ENCODE peak calls at places on chromosomes 11 and 22, in seven cellular contexts. One of them, this sample, is unnamed.

GRCh38 chr11:96013459-96014213 is 89.7 kb upstream of the MTMR2 start:
- DNase-seq in H1: no peak
- DNase-seq in OCI-LY7: peak
- DNase-seq in fibroblast of lung: no peak
- DNase-seq in SK-N-SH: no peak
- DNase-seq in keratinocyte: no peak
- DNase-seq in mammary epithelial cell: no peak
- DNase-seq in this sample: no peak

GRCh38 chr11:66012371-66012945 is 650 bp downstream of the CST6 start:
- DNase-seq in H1: no peak
- DNase-seq in fibroblast of lung: no peak
- DNase-seq in mammary epithelial cell: no peak
- DNase-seq in OCI-LY7: no peak
- DNase-seq in SK-N-SH: no peak
- DNase-seq in keratinocyte: no peak
- DNase-seq in this sample: peak

GRCh38 chr22:45242778-45243191 is 2.1 kb upstream of the KIAA0930 start:
- DNase-seq in OCI-LY7: no peak
- DNase-seq in H1: no peak
- DNase-seq in fibroblast of lung: no peak
- DNase-seq in SK-N-SH: no peak
- DNase-seq in mammary epithelial cell: no peak
- DNase-seq in keratinocyte: no peak
- DNase-seq in this sample: no peak

GRCh38 chr22:22141031-22141430 is 103.6 kb upstream of the VPREB1 start:
- DNase-seq in OCI-LY7: no peak
- DNase-seq in mammary epithelial cell: no peak
- DNase-seq in H1: no peak
- DNase-seq in keratinocyte: no peak
- DNase-seq in fibroblast of lung: no peak
- DNase-seq in SK-N-SH: no peak
- DNase-seq in this sample: no peak

GRCh38 chr11:44556735-44557409 is 8.6 kb upstream of the CD82 start:
- DNase-seq in mammary epithelial cell: no peak
- DNase-seq in fibroblast of lung: peak
- DNase-seq in H1: no peak
- DNase-seq in OCI-LY7: peak
- DNase-seq in SK-N-SH: no peak
- DNase-seq in keratinocyte: no peak
- DNase-seq in this sample: peak

GRCh38 chr22:22995166-22995565 is 75.2 kb upstream of the GNAZ start:
- DNase-seq in keratinocyte: no peak
- DNase-seq in SK-N-SH: peak
- DNase-seq in H1: no peak
- DNase-seq in OCI-LY7: peak
- DNase-seq in fibroblast of lung: no peak
- DNase-seq in mammary epithelial cell: no peak
- DNase-seq in this sample: no peak

GRCh38 chr11:2944530-2944929 is 15.3 kb upstream of the PHLDA2 start:
- DNase-seq in SK-N-SH: no peak
- DNase-seq in mammary epithelial cell: no peak
- DNase-seq in H1: no peak
- DNase-seq in fibroblast of lung: peak
- DNase-seq in keratinocyte: no peak
- DNase-seq in OCI-LY7: no peak
- DNase-seq in this sample: no peak

GRCh38 chr11:14411818-14412217 is 52.8 kb upstream of the RRAS2 start:
- DNase-seq in keratinocyte: no peak
- DNase-seq in SK-N-SH: no peak
- DNase-seq in H1: no peak
- DNase-seq in OCI-LY7: no peak
- DNase-seq in fibroblast of lung: peak
- DNase-seq in mammary epithelial cell: peak
- DNase-seq in this sample: peak

GRCh38 chr11:96273507-96273906 is 69.5 kb downstream of the MAML2 start:
- DNase-seq in keratinocyte: no peak
- DNase-seq in fibroblast of lung: no peak
- DNase-seq in H1: no peak
- DNase-seq in SK-N-SH: no peak
- DNase-seq in mammary epithelial cell: no peak
- DNase-seq in OCI-LY7: no peak
- DNase-seq in this sample: no peak

GRCh38 chr11:3123316-3123715 is 41.8 kb downstream of the OSBPL5 start:
- DNase-seq in mammary epithelial cell: no peak
- DNase-seq in H1: no peak
- DNase-seq in SK-N-SH: peak
- DNase-seq in OCI-LY7: no peak
- DNase-seq in fibroblast of lung: peak
- DNase-seq in keratinocyte: no peak
- DNase-seq in this sample: no peak

GRCh38 chr11:128565881-128566280 is 21.5 kb downstream of the ETS1 start:
- DNase-seq in fibroblast of lung: no peak
- DNase-seq in keratinocyte: no peak
- DNase-seq in mammary epithelial cell: no peak
- DNase-seq in SK-N-SH: no peak
- DNase-seq in H1: no peak
- DNase-seq in OCI-LY7: no peak
- DNase-seq in this sample: no peak

GRCh38 chr22:37214431-37215025 is 2.3 kb upstream of the SSTR3 start:
- DNase-seq in fibroblast of lung: no peak
- DNase-seq in SK-N-SH: no peak
- DNase-seq in H1: no peak
- DNase-seq in OCI-LY7: no peak
- DNase-seq in mammary epithelial cell: no peak
- DNase-seq in keratinocyte: no peak
- DNase-seq in this sample: no peak

GRCh38 chr11:94279996-94280395 is 24.4 kb upstream of the IZUMO1R start:
- DNase-seq in OCI-LY7: no peak
- DNase-seq in keratinocyte: no peak
- DNase-seq in mammary epithelial cell: no peak
- DNase-seq in H1: no peak
- DNase-seq in fibroblast of lung: no peak
- DNase-seq in SK-N-SH: no peak
- DNase-seq in this sample: no peak
- H2AFZ ChIP-seq in OCI-LY7: no peak
- H2AFZ ChIP-seq in keratinocyte: no peak
- H2AFZ ChIP-seq in mammary epithelial cell: no peak
- H2AFZ ChIP-seq in H1: no peak
- H2AFZ ChIP-seq in fibroblast of lung: no peak
- H2AFZ ChIP-seq in SK-N-SH: no peak
- H2AFZ ChIP-seq in this sample: no peak

DNA sequence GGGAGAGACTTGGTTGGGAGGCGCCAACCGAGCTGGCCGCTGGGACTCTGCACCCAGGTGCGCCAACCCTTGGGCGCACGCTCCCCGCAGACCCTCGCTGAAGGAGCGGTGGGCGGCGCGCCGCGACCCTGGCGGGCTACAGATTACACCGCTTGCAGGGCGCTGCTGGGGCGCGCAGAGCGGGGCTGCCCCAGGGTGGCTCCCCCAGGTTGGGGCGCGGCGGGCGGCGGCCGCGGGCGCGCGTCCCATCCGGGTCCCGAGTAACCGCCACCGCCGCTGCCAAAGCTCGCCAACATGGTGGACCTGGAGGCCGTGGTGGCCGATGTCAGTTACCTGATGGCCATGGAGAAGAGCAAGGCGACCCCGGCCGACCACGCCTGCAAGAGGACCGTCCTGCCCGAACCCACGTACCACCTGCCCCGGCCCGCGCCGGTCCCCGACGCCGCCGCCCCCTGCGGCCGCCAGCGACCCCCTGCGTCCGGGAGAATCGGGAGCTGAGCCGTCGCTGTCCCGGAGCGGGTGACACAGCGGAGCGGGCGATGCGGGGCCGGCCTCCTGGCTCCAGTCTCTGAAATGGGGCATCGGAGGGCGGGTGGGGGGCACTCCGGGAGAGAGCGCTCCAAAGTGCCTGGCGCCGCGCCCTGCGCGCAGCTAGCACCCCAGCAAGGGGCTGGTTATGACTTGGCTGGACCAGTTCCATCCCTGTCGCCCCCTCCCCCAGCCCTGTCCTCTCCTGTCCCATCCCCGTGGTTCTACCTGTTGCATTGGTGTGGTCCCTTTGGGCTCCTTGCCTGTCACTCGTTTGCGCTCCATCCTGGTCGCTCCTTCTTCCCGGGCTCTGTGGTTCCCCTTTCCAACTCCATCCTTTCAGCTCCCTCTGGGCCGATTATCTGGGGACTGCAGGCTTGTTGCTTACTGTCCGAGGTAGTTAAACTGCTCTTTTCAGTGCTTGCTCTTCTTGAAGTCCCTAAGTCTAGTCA is 143.3 kb upstream of the GRK3 start:
- DNase-seq in mammary epithelial cell: no peak
- DNase-seq in fibroblast of lung: no peak
- DNase-seq in OCI-LY7: no peak
- DNase-seq in H1: no peak
- DNase-seq in SK-N-SH: peak
- DNase-seq in keratinocyte: no peak
- DNase-seq in this sample: no peak
- H2AFZ ChIP-seq in mammary epithelial cell: no peak
- H2AFZ ChIP-seq in fibroblast of lung: no peak
- H2AFZ ChIP-seq in OCI-LY7: no peak
- H2AFZ ChIP-seq in H1: peak
- H2AFZ ChIP-seq in SK-N-SH: no peak
- H2AFZ ChIP-seq in keratinocyte: no peak
- H2AFZ ChIP-seq in this sample: no peak

DNA sequence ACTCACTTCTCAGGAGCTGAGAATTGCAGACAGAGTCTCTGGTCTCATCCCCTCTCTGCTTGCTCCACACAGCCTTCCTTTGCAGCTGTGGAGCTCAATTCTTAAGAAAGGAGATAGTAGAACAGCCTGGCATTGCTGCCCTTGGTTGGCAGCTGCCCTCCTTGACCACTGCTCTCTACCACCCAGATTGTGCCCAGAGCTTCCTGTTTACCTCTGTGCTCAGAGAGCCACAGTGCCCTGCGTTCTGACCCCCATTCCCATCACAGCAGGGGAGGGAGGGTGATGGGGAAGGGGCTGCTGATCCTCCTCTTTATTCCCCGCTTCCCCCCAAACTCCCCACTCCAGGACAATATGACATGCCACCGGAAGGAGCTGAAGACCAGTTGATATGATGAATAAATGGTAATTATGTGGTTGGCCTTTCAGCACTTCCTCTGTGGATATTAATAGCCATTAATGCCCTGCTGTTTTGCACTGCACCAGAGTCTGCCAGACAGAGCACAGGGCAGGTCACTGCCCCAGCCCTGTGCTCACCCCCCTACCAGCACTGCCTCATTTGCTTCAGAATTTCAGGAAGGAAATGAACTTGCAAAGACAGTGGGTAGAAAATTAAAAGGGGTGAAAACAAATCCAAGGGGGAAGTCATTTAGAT is 426.8 kb upstream of the CADM1 start:
- DNase-seq in H1: no peak
- DNase-seq in keratinocyte: no peak
- DNase-seq in fibroblast of lung: peak
- DNase-seq in mammary epithelial cell: no peak
- DNase-seq in SK-N-SH: no peak
- DNase-seq in OCI-LY7: peak
- DNase-seq in this sample: no peak
- H2AFZ ChIP-seq in H1: no peak
- H2AFZ ChIP-seq in keratinocyte: no peak
- H2AFZ ChIP-seq in fibroblast of lung: no peak
- H2AFZ ChIP-seq in mammary epithelial cell: no peak
- H2AFZ ChIP-seq in SK-N-SH: no peak
- H2AFZ ChIP-seq in OCI-LY7: peak
- H2AFZ ChIP-seq in this sample: no peak

DNA sequence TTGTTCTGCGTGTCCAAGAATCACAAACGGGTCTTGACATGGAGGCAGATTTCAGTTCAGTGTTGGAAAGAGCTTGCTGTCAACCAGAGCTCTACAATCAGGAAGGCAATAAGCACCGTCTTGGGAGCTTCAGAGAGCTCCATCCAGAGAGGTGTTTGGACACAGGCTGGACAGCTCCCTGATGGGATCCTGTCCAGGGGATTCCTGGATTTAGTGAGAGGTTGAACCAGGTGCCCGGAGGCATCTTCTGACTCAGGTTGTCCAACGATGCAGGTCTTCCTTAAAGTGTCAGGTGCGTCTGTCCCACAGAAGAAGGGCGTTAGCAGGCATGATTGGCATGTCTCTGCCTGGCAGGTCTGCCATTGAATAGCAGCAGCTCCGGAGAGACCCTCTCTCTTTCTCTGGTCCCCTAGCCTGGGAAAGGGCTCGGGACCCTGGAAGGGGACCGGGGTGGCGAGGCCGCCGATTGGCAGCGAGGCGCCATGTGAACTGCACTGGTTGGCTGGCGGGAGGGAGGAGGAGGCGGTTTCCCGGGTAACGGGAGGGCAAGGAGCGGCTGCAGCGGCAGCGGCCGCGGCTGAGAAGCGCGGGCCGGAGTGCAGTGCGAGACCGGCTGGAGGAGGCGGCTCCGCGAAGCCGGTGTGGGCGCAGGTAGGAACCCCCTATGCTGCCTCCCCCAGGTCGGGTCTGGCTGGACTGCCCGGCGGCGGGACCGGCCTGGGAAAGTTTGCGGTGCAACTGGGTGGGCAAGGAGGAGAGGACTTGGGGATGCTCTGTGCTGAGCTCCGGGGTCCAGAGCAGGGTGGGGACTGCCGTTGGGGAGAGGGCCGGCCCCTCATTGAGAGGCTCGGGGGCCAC is 104.1 kb upstream of the E2F8 start:
- DNase-seq in H1: no peak
- DNase-seq in keratinocyte: peak
- DNase-seq in OCI-LY7: no peak
- DNase-seq in fibroblast of lung: peak
- DNase-seq in mammary epithelial cell: peak
- DNase-seq in SK-N-SH: peak
- DNase-seq in this sample: peak
- H2AFZ ChIP-seq in H1: no peak
- H2AFZ ChIP-seq in keratinocyte: no peak
- H2AFZ ChIP-seq in OCI-LY7: no peak
- H2AFZ ChIP-seq in fibroblast of lung: no peak
- H2AFZ ChIP-seq in mammary epithelial cell: no peak
- H2AFZ ChIP-seq in SK-N-SH: no peak
- H2AFZ ChIP-seq in this sample: no peak

GRCh38 chr11:124113890-124114289 is 1.4 kb upstream of the VWA5A start:
- DNase-seq in mammary epithelial cell: peak
- DNase-seq in keratinocyte: no peak
- DNase-seq in OCI-LY7: no peak
- DNase-seq in SK-N-SH: no peak
- DNase-seq in H1: no peak
- DNase-seq in fibroblast of lung: no peak
- DNase-seq in this sample: no peak
- H2AFZ ChIP-seq in mammary epithelial cell: peak
- H2AFZ ChIP-seq in keratinocyte: no peak
- H2AFZ ChIP-seq in OCI-LY7: no peak
- H2AFZ ChIP-seq in SK-N-SH: no peak
- H2AFZ ChIP-seq in H1: peak
- H2AFZ ChIP-seq in fibroblast of lung: no peak
- H2AFZ ChIP-seq in this sample: no peak

This sample was measured in PC-9.